ENCODE peak calls at places on chromosomes 4 and X, in ten cellular contexts. Y is ecto neural progenitor cell; J is H7; I is stimulated activated CD4-positive, alpha-beta T cell treated with anti-CD3 and anti-CD28 coated beads, Interleukin-1b, Interleukin-23, amount 100 ng/mL, for 24 hours; L is iPS-NIHi11; N is NCI-H187 treated with DMSO at 0.1 percent for 48 hours; M is HuH-7.5; V is activated naive CD8-positive, alpha-beta T cell treated with anti-CD3 and anti-CD28 coated beads, Interleukin-2, amount 50 U/mL, for 24 hours; C is uterus; U is mammary epithelial cell. P is an unnamed sample.

GRCh38 chr4:181437895-181438294 is 805.3 kb upstream of the TENM3 start:
- DNase-seq in U (no peak), M (no peak), C (no peak), L (peak; percentile 17), V (no peak), I (no peak), Y (no peak), J (peak; percentile 6), N (no peak), P (no peak)

GRCh38 chr4:54784188-54784671 is 126.5 kb downstream of the KIT start:
- DNase-seq in C (peak; percentile 88), I (no peak), J (no peak), U (no peak), L (no peak), M (no peak), V (no peak), Y (no peak), N (no peak), P (peak; percentile 80)

GRCh38 chrX:46295963-46296362 is 249.3 kb downstream of the ZNF674 start:
- DNase-seq in M (no peak), U (no peak), L (no peak), N (no peak), J (no peak), C (no peak), V (no peak), Y (no peak), I (no peak), P (no peak)

GRCh38 chrX:30217465-30217864 is 2.1 kb downstream of the MAGEB2 start:
- DNase-seq in U (no peak), I (no peak), J (no peak), Y (no peak), N (no peak), V (no peak), L (no peak), C (no peak), M (no peak), P (no peak)

GRCh38 chr4:8516061-8516573 is 64.1 kb upstream of the GPR78 start:
- DNase-seq in J (no peak), L (no peak), U (no peak), M (no peak), N (no peak), Y (no peak), C (no peak), V (no peak), I (no peak), P (no peak)

GRCh38 chr4:64564126-64564525 is 154.9 kb upstream of the TECRL start:
- DNase-seq in M (no peak), I (no peak), Y (no peak), J (no peak), L (no peak), U (peak; percentile 65), V (no peak), N (no peak), C (no peak), P (no peak)

GRCh38 chr4:95220205-95221175 is 328.3 kb downstream of the UNC5C start:
- DNase-seq in I (no peak), M (peak; percentile 6), Y (no peak), J (no peak), C (no peak), N (no peak), V (no peak), L (no peak), U (no peak), P (no peak)

GRCh38 chrX:63686878-63687714 is 97.9 kb downstream of the ARHGEF9 start:
- DNase-seq in N (no peak), L (peak; percentile 42), M (no peak), J (peak; percentile 56), I (no peak), Y (peak; percentile 39), U (peak; percentile 41), C (no peak), V (no peak), P (peak; percentile 1)

GRCh38 chr4:14816592-14817273 is 185.5 kb upstream of the CPEB2 start:
- DNase-seq in Y (no peak), M (no peak), I (no peak), C (no peak), J (no peak), U (no peak), N (no peak), V (no peak), L (no peak), P (no peak)

GRCh38 chrX:126900937-126901336 is 81.4 kb downstream of the PRR32 start:
- DNase-seq in Y (no peak), U (no peak), C (no peak), N (no peak), L (no peak), I (no peak), V (no peak), M (no peak), J (no peak), P (peak; percentile 3)

GRCh38 chrX:74536142-74537010 is 78.0 kb downstream of the RLIM start:
- DNase-seq in U (peak; percentile 47), M (peak; percentile 19), N (no peak), I (no peak), J (peak; percentile 85), L (peak; percentile 72), Y (peak; percentile 70), V (peak; percentile 39), C (peak; percentile 90), P (peak; percentile 51)

GRCh38 chr4:54941994-54942552 is 183.3 kb downstream of the KDR start:
- DNase-seq in M (no peak), U (no peak), Y (no peak), C (no peak), V (peak; percentile 14), J (no peak), L (no peak), N (peak; percentile 17), I (no peak), P (peak; percentile 11)

GRCh38 chrX:21529771-21530170 is 128.4 kb downstream of the KLHL34 start:
- DNase-seq in V (no peak), Y (no peak), N (no peak), J (no peak), C (no peak), U (no peak), I (no peak), M (no peak), L (no peak), P (no peak)

GRCh38 chr4:137635108-137635507 is 102.8 kb upstream of the PCDH18 start:
- DNase-seq in M (no peak), L (no peak), J (no peak), Y (no peak), U (peak; percentile 4), V (no peak), C (no peak), I (no peak), N (no peak), P (no peak)

GRCh38 chrX:22689290-22689689 is 310.5 kb upstream of the DDX53 start:
- DNase-seq in C (no peak), Y (no peak), J (peak; percentile 34), N (no peak), V (no peak), L (peak; percentile 34), M (no peak), I (no peak), U (no peak), P (no peak)

GRCh38 chrX:13386636-13387035 is 66.8 kb upstream of the ATXN3L start:
- DNase-seq in J (no peak), C (no peak), M (no peak), L (no peak), U (no peak), I (no peak), V (no peak), N (no peak), Y (no peak), P (no peak)

P was measured in NCI-H2029.